ENCODE peak calls at places on chromosomes 11 and 22, in eight cellular contexts. C is IMR-90, N is thoracic aorta, X is epithelial cell of esophagus, Q is spleen, H is tibial nerve, K is Peyer's patch, J is colonic mucosa. U is an unnamed sample.

GRCh38 chr22:43570531-43571144 is 158.8 kb downstream of the MPPED1 start:
- DNase-seq in Q (no peak), K (no peak), C (no peak), H (no peak), N (no peak), X (no peak), J (no peak), U (no peak)

GRCh38 chr11:114122668-114123067 is 63.2 kb downstream of the ZBTB16 start:
- DNase-seq in X (no peak), N (no peak), K (no peak), C (no peak), H (no peak), Q (no peak), J (no peak), U (no peak)

GRCh38 chr11:111693224-111693937 is 72.8 kb downstream of the PPP2R1B start:
- DNase-seq in N (no peak), C (no peak), Q (no peak), H (no peak), K (no peak), J (no peak), X (no peak), U (no peak)

GRCh38 chr22:40385041-40385782 is 14.8 kb downstream of the SGSM3 start:
- DNase-seq in C (no peak), Q (no peak), X (peak; percentile 39), J (no peak), N (no peak), H (no peak), K (no peak), U (no peak)

GRCh38 chr11:4551346-4551979 is 6.5 kb downstream of the OR52M1 start:
- DNase-seq in H (no peak), Q (no peak), X (peak; percentile 38), J (no peak), K (no peak), N (no peak), C (peak; percentile 16), U (no peak)

GRCh38 chr22:37137131-37137530 is 12.6 kb downstream of the IL2RB start:
- DNase-seq in K (no peak), X (no peak), Q (no peak), C (no peak), N (no peak), H (no peak), J (no peak), U (no peak)

GRCh38 chr11:10322830-10323792 is 18.2 kb downstream of the ADM start:
- DNase-seq in K (peak; percentile 57), X (peak; percentile 83), N (no peak), C (peak; percentile 93), Q (no peak), H (no peak), J (peak; percentile 79), U (peak; percentile 87)

GRCh38 chr22:19204640-19205039 is 26.1 kb upstream of the SLC25A1 start:
- DNase-seq in J (no peak), Q (no peak), H (no peak), C (no peak), K (no peak), X (no peak), N (no peak), U (no peak)

GRCh38 chr22:44889233-44889878 is 120.4 kb downstream of the PHF21B start:
- DNase-seq in Q (peak; percentile 38), N (no peak), C (no peak), H (no peak), J (no peak), K (peak; percentile 27), X (no peak), U (no peak)

GRCh38 chr11:2459016-2459725 is 14.4 kb downstream of the KCNQ1 start:
- DNase-seq in N (no peak), C (no peak), X (no peak), Q (peak; percentile 78), J (no peak), H (no peak), K (peak; percentile 46), U (no peak)

GRCh38 chr11:13168281-13168680 is 109.3 kb upstream of the BMAL1 start:
- DNase-seq in H (no peak), X (peak; percentile 97), Q (no peak), K (no peak), N (no peak), C (no peak), J (no peak), U (no peak)

GRCh38 chr11:130151196-130151595 is 8.4 kb upstream of the ST14 start:
- DNase-seq in N (no peak), H (no peak), X (no peak), K (no peak), J (no peak), Q (no peak), C (no peak), U (no peak)

GRCh38 chr11:126137146-126137545 is 74.3 kb downstream of the RPUSD4 start:
- DNase-seq in C (no peak), N (no peak), Q (no peak), J (no peak), K (no peak), X (no peak), H (no peak), U (no peak)

GRCh38 chr11:12007769-12008737 is at the start of gene DKK3:
- DNase-seq in J (no peak), H (no peak), X (peak; percentile 82), C (peak; percentile 34), Q (no peak), N (no peak), K (no peak), U (no peak)

GRCh38 chr22:42814215-42814614 is 42.9 kb downstream of the ARFGAP3 start:
- DNase-seq in J (no peak), N (no peak), C (no peak), Q (no peak), K (no peak), X (no peak), H (no peak), U (no peak)

GRCh38 chr11:57364851-57365660 is 15.9 kb downstream of the PRG3 start:
- DNase-seq in Q (no peak), H (no peak), N (no peak), K (no peak), X (no peak), J (no peak), C (no peak), U (no peak)

GRCh38 chr11:10122337-10123197 is 171.5 kb downstream of the SBF2 start:
- DNase-seq in H (no peak), J (no peak), C (peak; percentile 57), Q (no peak), X (peak; percentile 98), N (no peak), K (no peak), U (peak; percentile 65)

GRCh38 chr11:30914143-30914762 is 328.1 kb upstream of the MPPED2 start:
- DNase-seq in X (peak; percentile 77), C (peak; percentile 48), K (no peak), N (no peak), J (peak; percentile 31), Q (peak; percentile 74), H (no peak), U (peak; percentile 27)
- TF ChIP-seq CTCF in X (peak; percentile 91), C (peak; percentile 55), K (no peak), N (peak; percentile 57), J (peak; percentile 12), Q (no peak), H (peak; percentile 30), U (peak; percentile 88)

GRCh38 chr11:64687204-64687603 is 35.8 kb downstream of the NRXN2 start:
- DNase-seq in J (no peak), N (peak; percentile 22), H (peak; percentile 31), C (no peak), X (no peak), K (no peak), Q (peak; percentile 84), U (no peak)

GRCh38 chr11:64690235-64690634 is 32.8 kb downstream of the NRXN2 start:
- DNase-seq in H (no peak), Q (no peak), C (no peak), N (no peak), X (no peak), J (no peak), K (no peak), U (no peak)

GRCh38 chr11:64687641-64688533 is 35.1 kb downstream of the NRXN2 start:
- DNase-seq in K (no peak), C (no peak), X (no peak), H (no peak), Q (no peak), J (no peak), N (no peak), U (no peak)

GRCh38 chr11:64686466-64687175 is 36.4 kb downstream of the NRXN2 start:
- DNase-seq in X (no peak), K (no peak), J (no peak), Q (no peak), H (no peak), C (peak; percentile 13), N (no peak), U (no peak)

GRCh38 chr11:64688534-64688982 is 34.4 kb downstream of the NRXN2 start:
- DNase-seq in K (peak; percentile 87), X (peak; percentile 81), H (peak; percentile 74), J (peak; percentile 87), N (peak; percentile 47), Q (peak; percentile 96), C (peak; percentile 79), U (peak; percentile 74)
- H3K4me3 ChIP-seq in K (peak overlapping the region; percentile 4), X (no peak overlapping the region), H (peak overlapping the region; percentile 43), J (no peak overlapping the region), N (peak overlapping the region; percentile 64), Q (peak overlapping the region; percentile 43), C (peak overlapping the region; percentile 59), U (peak overlapping the region; percentile 35)

GRCh38 chr11:33684003-33684715 is 16.5 kb downstream of the C11orf91 start:
- DNase-seq in Q (no peak), J (no peak), K (no peak), C (no peak), N (no peak), H (no peak), X (no peak), U (no peak)

GRCh38 chr11:33682019-33682418 is 18.6 kb downstream of the C11orf91 start:
- DNase-seq in Q (no peak), K (no peak), X (no peak), H (no peak), C (no peak), J (no peak), N (no peak), U (no peak)

GRCh38 chr11:33687733-33688479 is 12.7 kb downstream of the C11orf91 start:
- DNase-seq in K (no peak), X (peak; percentile 78), Q (no peak), C (peak; percentile 78), J (peak; percentile 60), H (no peak), N (no peak), U (peak; percentile 74)

GRCh38 chr11:33685061-33685460 is 15.6 kb downstream of the C11orf91 start:
- DNase-seq in X (peak; percentile 66), H (no peak), J (no peak), Q (no peak), N (no peak), K (no peak), C (peak; percentile 43), U (no peak)

DNA sequence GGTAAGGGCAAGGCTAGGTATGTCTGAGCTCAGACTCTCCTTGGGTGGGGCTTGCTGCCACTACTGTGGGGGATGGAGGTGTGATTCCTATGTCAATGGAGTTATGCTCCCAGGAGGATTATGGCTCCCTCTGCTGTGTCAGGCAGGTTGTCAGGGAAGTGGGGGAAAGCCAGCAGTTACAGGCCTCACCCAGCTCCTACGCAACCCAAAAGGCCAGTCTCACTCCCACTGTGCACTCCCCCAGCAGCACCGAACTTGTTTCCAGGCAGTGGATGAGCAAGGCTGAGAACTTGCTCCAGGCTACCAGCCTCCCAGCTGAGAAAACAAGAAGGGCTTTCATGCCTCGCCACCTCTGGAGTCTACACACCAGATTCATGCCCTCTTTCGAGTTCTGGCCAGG is 18.2 kb downstream of the C11orf91 start:
- DNase-seq in H (no peak), N (no peak), K (no peak), Q (no peak), J (no peak), X (peak; percentile 82), C (no peak), U (no peak)
- TF ChIP-seq CTCF in H (no peak), N (no peak), K (no peak), Q (no peak), J (no peak), X (peak; percentile 43), C (peak; percentile 42), U (peak; percentile 42)

GRCh38 chr11:44833221-44833620 is 106.5 kb downstream of the TSPAN18 start:
- DNase-seq in H (no peak), N (no peak), Q (no peak), C (no peak), K (no peak), X (no peak), J (no peak), U (no peak)
- H3K4me3 ChIP-seq in H (no peak overlapping the region), N (no peak overlapping the region), Q (no peak overlapping the region), C (no peak overlapping the region), K (no peak overlapping the region), X (no peak overlapping the region), J (no peak overlapping the region), U (no peak overlapping the region)

U was measured in astrocyte of the cerebellum.